ENCODE peak calls at places on chromosomes 7 and 10, in seven cellular contexts. One of them, this sample, is unnamed.

GRCh38 chr7:66281678-66282593 is 76.8 kb downstream of the TPST1 start:
- DNase-seq in lower lobe of right lung: no peak
- DNase-seq in endothelial cell: no peak
- DNase-seq in kidney: peak
- DNase-seq in sciatic nerve: no peak
- DNase-seq in T1000: peak
- DNase-seq in tibial nerve: no peak
- DNase-seq in this sample: no peak

GRCh38 chr7:140592957-140593356 is 47.7 kb downstream of the DENND2A start:
- DNase-seq in sciatic nerve: no peak
- DNase-seq in lower lobe of right lung: no peak
- DNase-seq in kidney: no peak
- DNase-seq in endothelial cell: no peak
- DNase-seq in tibial nerve: no peak
- DNase-seq in T1000: no peak
- DNase-seq in this sample: no peak

GRCh38 chr7:148485618-148486017 is 104.9 kb upstream of the C7orf33 start:
- DNase-seq in kidney: no peak
- DNase-seq in lower lobe of right lung: no peak
- DNase-seq in endothelial cell: no peak
- DNase-seq in sciatic nerve: no peak
- DNase-seq in tibial nerve: no peak
- DNase-seq in T1000: no peak
- DNase-seq in this sample: no peak

GRCh38 chr10:103667390-103667789 is 173.9 kb downstream of the NEURL1 start:
- DNase-seq in endothelial cell: no peak
- DNase-seq in kidney: no peak
- DNase-seq in sciatic nerve: no peak
- DNase-seq in tibial nerve: no peak
- DNase-seq in lower lobe of right lung: no peak
- DNase-seq in T1000: no peak
- DNase-seq in this sample: no peak

GRCh38 chr10:129774082-129774735 is 189.9 kb downstream of the EBF3 start:
- DNase-seq in lower lobe of right lung: peak
- DNase-seq in T1000: no peak
- DNase-seq in endothelial cell: no peak
- DNase-seq in tibial nerve: no peak
- DNase-seq in kidney: peak
- DNase-seq in sciatic nerve: no peak
- DNase-seq in this sample: peak

GRCh38 chr7:5388273-5388866 is 35.3 kb downstream of the TNRC18 start:
- DNase-seq in kidney: no peak
- DNase-seq in sciatic nerve: no peak
- DNase-seq in T1000: no peak
- DNase-seq in endothelial cell: no peak
- DNase-seq in lower lobe of right lung: no peak
- DNase-seq in tibial nerve: no peak
- DNase-seq in this sample: no peak

GRCh38 chr10:1577371-1577770 is 160.0 kb downstream of the ADARB2 start:
- DNase-seq in endothelial cell: no peak
- DNase-seq in T1000: no peak
- DNase-seq in sciatic nerve: peak
- DNase-seq in kidney: peak
- DNase-seq in lower lobe of right lung: no peak
- DNase-seq in tibial nerve: no peak
- DNase-seq in this sample: no peak

GRCh38 chr10:12539350-12540164 is 190.2 kb downstream of the CAMK1D start:
- DNase-seq in sciatic nerve: no peak
- DNase-seq in kidney: no peak
- DNase-seq in tibial nerve: peak
- DNase-seq in endothelial cell: no peak
- DNase-seq in lower lobe of right lung: no peak
- DNase-seq in T1000: no peak
- DNase-seq in this sample: no peak

GRCh38 chr10:124569623-124570470 is 108.2 kb downstream of the LHPP start:
- DNase-seq in T1000: no peak
- DNase-seq in kidney: peak
- DNase-seq in lower lobe of right lung: no peak
- DNase-seq in sciatic nerve: no peak
- DNase-seq in tibial nerve: no peak
- DNase-seq in endothelial cell: no peak
- DNase-seq in this sample: peak

GRCh38 chr7:9349625-9350024 is 916.2 kb downstream of the NXPH1 start:
- DNase-seq in T1000: no peak
- DNase-seq in endothelial cell: no peak
- DNase-seq in kidney: no peak
- DNase-seq in sciatic nerve: no peak
- DNase-seq in tibial nerve: no peak
- DNase-seq in lower lobe of right lung: no peak
- DNase-seq in this sample: no peak

GRCh38 chr10:6305762-6306321 is 103.1 kb downstream of the PFKFB3 start:
- DNase-seq in kidney: no peak
- DNase-seq in endothelial cell: no peak
- DNase-seq in lower lobe of right lung: no peak
- DNase-seq in T1000: no peak
- DNase-seq in sciatic nerve: no peak
- DNase-seq in tibial nerve: no peak
- DNase-seq in this sample: no peak

GRCh38 chr10:103855852-103856496 is 598 bp upstream of the SH3PXD2A start:
- DNase-seq in tibial nerve: no peak
- DNase-seq in kidney: no peak
- DNase-seq in T1000: no peak
- DNase-seq in sciatic nerve: peak
- DNase-seq in lower lobe of right lung: no peak
- DNase-seq in endothelial cell: no peak
- DNase-seq in this sample: no peak

GRCh38 chr10:78432582-78432981 is 398.9 kb downstream of the RPS24 start:
- DNase-seq in kidney: no peak
- DNase-seq in tibial nerve: peak
- DNase-seq in sciatic nerve: no peak
- DNase-seq in endothelial cell: no peak
- DNase-seq in lower lobe of right lung: no peak
- DNase-seq in T1000: no peak
- DNase-seq in this sample: no peak

GRCh38 chr10:27998178-27998953 is 513 bp downstream of the ODAD2 start:
- DNase-seq in tibial nerve: no peak
- DNase-seq in T1000: peak
- DNase-seq in lower lobe of right lung: peak
- DNase-seq in endothelial cell: peak
- DNase-seq in sciatic nerve: no peak
- DNase-seq in kidney: peak
- DNase-seq in this sample: peak

GRCh38 chr7:77538186-77538907 is 1.3 kb downstream of the PTPN12 start:
- DNase-seq in kidney: peak
- DNase-seq in sciatic nerve: peak
- DNase-seq in lower lobe of right lung: peak
- DNase-seq in tibial nerve: peak
- DNase-seq in T1000: peak
- DNase-seq in endothelial cell: peak
- DNase-seq in this sample: peak

GRCh38 chr7:135920478-135920877 is 56.7 kb downstream of the MTPN start:
- DNase-seq in T1000: no peak
- DNase-seq in kidney: no peak
- DNase-seq in lower lobe of right lung: no peak
- DNase-seq in endothelial cell: no peak
- DNase-seq in sciatic nerve: no peak
- DNase-seq in tibial nerve: no peak
- DNase-seq in this sample: no peak

GRCh38 chr10:50635286-50635685 is 11.5 kb upstream of the SGMS1 start:
- DNase-seq in kidney: no peak
- DNase-seq in endothelial cell: no peak
- DNase-seq in lower lobe of right lung: no peak
- DNase-seq in T1000: no peak
- DNase-seq in tibial nerve: no peak
- DNase-seq in sciatic nerve: no peak
- DNase-seq in this sample: no peak

GRCh38 chr10:123150986-123151738 is 3.0 kb upstream of the BUB3 start:
- DNase-seq in endothelial cell: peak
- DNase-seq in tibial nerve: no peak
- DNase-seq in kidney: peak
- DNase-seq in sciatic nerve: no peak
- DNase-seq in T1000: no peak
- DNase-seq in lower lobe of right lung: peak
- DNase-seq in this sample: peak

GRCh38 chr7:149621776-149622175 is 124.2 kb upstream of the ZNF746 start:
- DNase-seq in kidney: no peak
- DNase-seq in endothelial cell: no peak
- DNase-seq in lower lobe of right lung: no peak
- DNase-seq in T1000: no peak
- DNase-seq in tibial nerve: no peak
- DNase-seq in sciatic nerve: no peak
- DNase-seq in this sample: no peak

GRCh38 chr7:155618708-155619633 is 25.5 kb upstream of the RBM33 start:
- DNase-seq in tibial nerve: no peak
- DNase-seq in sciatic nerve: no peak
- DNase-seq in lower lobe of right lung: no peak
- DNase-seq in endothelial cell: no peak
- DNase-seq in kidney: peak
- DNase-seq in T1000: no peak
- DNase-seq in this sample: no peak

GRCh38 chr7:30717181-30717580 is 34.8 kb upstream of the INMT start:
- DNase-seq in endothelial cell: no peak
- DNase-seq in sciatic nerve: no peak
- DNase-seq in tibial nerve: no peak
- DNase-seq in lower lobe of right lung: no peak
- DNase-seq in T1000: peak
- DNase-seq in kidney: peak
- DNase-seq in this sample: peak

GRCh38 chr10:116247701-116248100 is 25.3 kb downstream of the GFRA1 start:
- DNase-seq in T1000: no peak
- DNase-seq in lower lobe of right lung: no peak
- DNase-seq in kidney: no peak
- DNase-seq in tibial nerve: no peak
- DNase-seq in sciatic nerve: no peak
- DNase-seq in endothelial cell: no peak
- DNase-seq in this sample: no peak

GRCh38 chr7:44256459-44256858 is 55.7 kb downstream of the YKT6 start:
- DNase-seq in endothelial cell: no peak
- DNase-seq in lower lobe of right lung: no peak
- DNase-seq in kidney: no peak
- DNase-seq in T1000: no peak
- DNase-seq in sciatic nerve: no peak
- DNase-seq in tibial nerve: no peak
- DNase-seq in this sample: no peak

GRCh38 chr7:90412458-90413184 is 9.4 kb downstream of the CLDN12 start:
- DNase-seq in sciatic nerve: no peak
- DNase-seq in endothelial cell: peak
- DNase-seq in T1000: no peak
- DNase-seq in kidney: peak
- DNase-seq in tibial nerve: no peak
- DNase-seq in lower lobe of right lung: no peak
- DNase-seq in this sample: peak

GRCh38 chr10:102678842-102679289 is 34.6 kb downstream of the TRIM8 start:
- DNase-seq in tibial nerve: peak
- DNase-seq in lower lobe of right lung: peak
- DNase-seq in endothelial cell: peak
- DNase-seq in sciatic nerve: peak
- DNase-seq in kidney: peak
- DNase-seq in T1000: no peak
- DNase-seq in this sample: peak

GRCh38 chr7:143900230-143900766 is 1.7 kb downstream of the TCAF1 start:
- DNase-seq in endothelial cell: no peak
- DNase-seq in sciatic nerve: no peak
- DNase-seq in tibial nerve: no peak
- DNase-seq in T1000: no peak
- DNase-seq in kidney: peak
- DNase-seq in lower lobe of right lung: no peak
- DNase-seq in this sample: no peak

GRCh38 chr7:94243312-94243711 is 151.4 kb upstream of the COL1A2 start:
- DNase-seq in tibial nerve: no peak
- DNase-seq in T1000: no peak
- DNase-seq in endothelial cell: no peak
- DNase-seq in lower lobe of right lung: no peak
- DNase-seq in kidney: no peak
- DNase-seq in sciatic nerve: no peak
- DNase-seq in this sample: no peak

GRCh38 chr10:12785338-12785934 is 216.1 kb downstream of the CCDC3 start:
- DNase-seq in sciatic nerve: no peak
- DNase-seq in lower lobe of right lung: no peak
- DNase-seq in T1000: no peak
- DNase-seq in kidney: no peak
- DNase-seq in tibial nerve: no peak
- DNase-seq in endothelial cell: no peak
- DNase-seq in this sample: no peak

GRCh38 chr10:122617476-122618270 is 57.1 kb downstream of the DMBT1 start:
- DNase-seq in sciatic nerve: no peak
- DNase-seq in kidney: no peak
- DNase-seq in tibial nerve: no peak
- DNase-seq in lower lobe of right lung: no peak
- DNase-seq in T1000: no peak
- DNase-seq in endothelial cell: no peak
- DNase-seq in this sample: no peak

GRCh38 chr10:49512121-49512809 is 26.7 kb downstream of the ERCC6 start:
- DNase-seq in kidney: no peak
- DNase-seq in lower lobe of right lung: no peak
- DNase-seq in T1000: no peak
- DNase-seq in tibial nerve: no peak
- DNase-seq in endothelial cell: no peak
- DNase-seq in sciatic nerve: no peak
- DNase-seq in this sample: no peak

GRCh38 chr7:8590225-8590624 is 156.8 kb downstream of the NXPH1 start:
- DNase-seq in lower lobe of right lung: no peak
- DNase-seq in T1000: no peak
- DNase-seq in tibial nerve: no peak
- DNase-seq in endothelial cell: no peak
- DNase-seq in sciatic nerve: no peak
- DNase-seq in kidney: no peak
- DNase-seq in this sample: no peak

This sample was measured in upper lobe of right lung.